ENCODE peak calls at places on chromosome 22, in seven cellular contexts. H is GM23338; T is neuronal stem cell; L is ovary; V is PC-9; J is naive thymus-derived CD4-positive, alpha-beta T cell; U is IMR-90. I is an unnamed sample. For H3K4me1, the result is how much of the 10 kb centered on the place peaks cover.

GRCh38 chr22:43853328-43853931 is 8.9 kb downstream of the SULT4A1 start:
- DNase-seq in T (no peak), H (peak), V (no peak), U (no peak), J (no peak), L (no peak), I (no peak)

GRCh38 chr22:35590634-35591295 is 26.4 kb downstream of the MB start:
- DNase-seq in L (no peak), H (no peak), U (no peak), J (no peak), V (peak), T (no peak), I (no peak)

GRCh38 chr22:26629988-26630761 is 8.4 kb downstream of the CRYBA4 start:
- DNase-seq in L (no peak), V (no peak), T (no peak), U (no peak), J (no peak), H (peak), I (no peak)

GRCh38 chr22:48982321-48982905 is 845.3 kb downstream of the BRD1 start:
- DNase-seq in U (no peak), J (no peak), H (no peak), T (no peak), V (no peak), L (no peak), I (no peak)

GRCh38 chr22:48936391-48936790 is 891.3 kb downstream of the BRD1 start:
- DNase-seq in U (no peak), V (no peak), L (no peak), J (no peak), H (no peak), T (no peak), I (no peak)

GRCh38 chr22:39973656-39974055 is 13.5 kb downstream of the TMA7B start:
- DNase-seq in U (no peak), J (no peak), T (no peak), H (no peak), V (no peak), L (no peak), I (no peak)

GRCh38 chr22:27635852-27636251 is 165.7 kb downstream of the MN1 start:
- DNase-seq in H (no peak), U (no peak), L (no peak), T (no peak), J (no peak), V (no peak), I (no peak)

GRCh38 chr22:44975444-44976262 is 34.2 kb downstream of the PHF21B start:
- DNase-seq in T (peak), H (peak), J (peak), U (peak), L (peak), V (peak), I (peak)

GRCh38 chr22:35575116-35575748 is 34.6 kb downstream of the RASD2 start:
- DNase-seq in V (no peak), J (no peak), L (no peak), T (no peak), U (no peak), H (no peak), I (no peak)

GRCh38 chr22:27685515-27685914 is 116.0 kb downstream of the MN1 start:
- DNase-seq in T (no peak), U (no peak), L (no peak), J (no peak), V (no peak), H (no peak), I (no peak)

GRCh38 chr22:47437110-47437509 is 674.7 kb downstream of the TBC1D22A start:
- DNase-seq in J (no peak), V (no peak), L (no peak), H (no peak), U (no peak), T (no peak), I (no peak)

GRCh38 chr22:49959782-49960158 is 802 bp upstream of the PIM3 start:
- DNase-seq in U (no peak), L (peak), V (peak), J (no peak), T (no peak), H (peak), I (no peak)

GRCh38 chr22:23075525-23076216 is 5.4 kb downstream of the GNAZ start:
- DNase-seq in V (no peak), U (no peak), H (no peak), J (no peak), L (peak), T (no peak), I (peak)

GRCh38 chr22:21622624-21623401 is 7.0 kb downstream of the YDJC start:
- DNase-seq in T (no peak), J (no peak), V (no peak), H (no peak), U (no peak), L (no peak), I (no peak)

GRCh38 chr22:22820626-22821025 is 67.0 kb upstream of the IGLL5 start:
- DNase-seq in J (peak), T (no peak), H (no peak), V (no peak), L (no peak), U (no peak), I (no peak)

GRCh38 chr22:47678048-47678447 is 915.6 kb downstream of the TBC1D22A start:
- DNase-seq in H (no peak), V (no peak), L (no peak), J (no peak), T (no peak), U (no peak), I (no peak)

GRCh38 chr22:21865041-21865440 is 2.4 kb downstream of the MAPK1 start:
- DNase-seq in H (no peak), L (peak), J (no peak), T (no peak), V (no peak), U (peak), I (peak)

GRCh38 chr22:44441401-44442185 is 56.4 kb downstream of the RTL6 start:
- DNase-seq in L (no peak), U (no peak), J (no peak), V (no peak), H (no peak), T (no peak), I (no peak)

GRCh38 chr22:23182289-23183106 is 2.2 kb downstream of the BCR start:
- DNase-seq in L (no peak), H (peak), U (peak), J (peak), V (peak), T (no peak), I (no peak)

GRCh38 chr22:19354201-19354600 is 62.7 kb upstream of the CLTCL1 start:
- DNase-seq in V (no peak), L (no peak), U (no peak), J (no peak), H (no peak), T (no peak), I (no peak)

GRCh38 chr22:22761606-22761962 is 117.2 kb downstream of the GGTLC2 start:
- DNase-seq in J (no peak), V (no peak), L (no peak), H (no peak), T (no peak), U (no peak), I (no peak)

GRCh38 chr22:19723990-19724827 is 870 bp downstream of the GP1BB start:
- DNase-seq in J (no peak), V (no peak), H (peak), L (no peak), U (peak), T (peak), I (no peak)

GRCh38 chr22:44151661-44152060 is 29.1 kb upstream of the PARVG start:
- DNase-seq in V (no peak), T (no peak), L (no peak), J (no peak), U (peak), H (no peak), I (peak)

GRCh38 chr22:21611210-21611977 is 18.4 kb downstream of the YDJC start:
- DNase-seq in H (no peak), J (no peak), V (no peak), T (no peak), L (no peak), U (no peak), I (peak)

GRCh38 chr22:39530692-39531331 is 1.7 kb downstream of the RPS19BP1 start:
- DNase-seq in U (peak), V (peak), L (no peak), J (peak), T (no peak), H (peak), I (peak)

GRCh38 chr22:44733426-44734106 is 18.8 kb upstream of the ARHGAP8 start:
- DNase-seq in V (peak), T (no peak), L (no peak), H (no peak), U (no peak), J (no peak), I (no peak)

GRCh38 chr22:41062146-41062545 is 30.2 kb upstream of the EP300 start:
- DNase-seq in V (no peak), J (no peak), L (no peak), U (no peak), H (peak), T (no peak), I (no peak)

DNA sequence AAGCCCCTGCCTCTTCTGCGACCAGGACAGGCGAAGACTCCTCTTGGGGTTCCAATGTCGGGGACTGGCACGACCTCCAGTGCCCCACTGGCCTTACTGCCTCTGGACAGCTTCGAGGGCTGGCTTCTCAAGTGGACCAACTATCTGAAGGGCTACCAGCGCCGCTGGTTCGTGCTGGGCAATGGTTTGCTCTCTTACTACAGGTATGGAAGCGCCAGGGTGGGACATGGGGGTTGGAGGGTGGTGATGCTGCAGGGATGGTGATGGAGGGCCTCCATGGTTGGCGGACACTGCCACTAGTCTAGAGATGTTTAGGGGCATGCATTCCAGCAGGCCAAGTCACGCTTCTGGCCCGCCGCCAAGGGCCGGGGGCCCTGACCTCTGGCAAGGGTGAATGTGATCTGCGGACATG is 683 bp downstream of the OSBP2 start:
- DNase-seq in U (no peak), H (no peak), V (no peak), J (no peak), L (peak), T (no peak), I (no peak)
- H3K4me3 ChIP-seq in U (peak), H (peak), V (peak), J (peak), L (peak), T (peak), I (no peak)

GRCh38 chr22:42444060-42444904 is 12.1 kb upstream of the NFAM1 start:
- DNase-seq in U (peak), J (peak), L (peak), T (peak), H (peak), V (peak), I (peak)
- H3K4me1 ChIP-seq in U (under half), J (under half), L (under half), T (under half), H (under half), V (under half), I (under half)

DNA sequence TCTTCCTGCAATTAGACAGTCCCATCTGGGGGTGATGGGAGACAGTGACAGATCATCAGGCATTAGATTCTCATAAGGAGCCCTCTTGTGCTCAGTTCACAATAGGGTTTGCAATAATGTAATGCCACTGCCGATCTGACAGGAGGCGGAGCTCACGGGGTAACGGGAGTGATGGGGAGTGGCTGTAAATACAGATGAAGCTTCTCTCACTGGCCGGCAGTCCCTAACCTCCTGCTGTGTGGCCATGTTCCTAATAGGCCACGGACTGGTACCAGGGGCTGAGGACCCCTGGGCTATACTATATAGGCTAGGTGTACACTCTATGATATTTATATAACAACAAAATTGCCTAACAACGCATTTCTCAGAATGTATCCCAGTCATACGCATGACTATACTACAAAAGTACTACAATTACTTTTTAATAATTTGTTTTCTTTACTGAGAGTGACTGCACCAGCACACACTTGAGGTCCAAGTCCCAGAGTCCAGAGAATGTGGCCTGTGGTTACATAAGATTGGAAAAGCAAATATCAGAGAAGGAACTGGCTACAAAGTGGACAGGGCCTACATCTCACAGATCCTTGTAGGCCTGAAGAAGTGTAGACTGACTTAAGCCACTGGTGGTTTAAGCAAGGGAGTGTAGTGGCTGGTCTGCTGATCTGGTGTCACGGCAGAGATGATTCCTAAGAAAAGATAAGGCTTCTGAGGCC is 200.0 kb downstream of the LARGE1 start:
- DNase-seq in L (no peak), H (no peak), V (no peak), U (no peak), T (no peak), J (no peak), I (no peak)
- H3K27ac ChIP-seq in L (no peak), H (no peak), V (no peak), U (no peak), T (no peak), J (no peak), I (no peak)

GRCh38 chr22:46260038-46260437 is 3.1 kb downstream of the PKDREJ start:
- DNase-seq in J (no peak), T (no peak), U (no peak), L (no peak), H (no peak), V (no peak), I (no peak)

GRCh38 chr22:46267431-46268279 is at the start of gene TTC38:
- DNase-seq in L (peak), H (peak), J (peak), T (peak), U (peak), V (peak), I (peak)

GRCh38 chr22:46259374-46259773 is 3.8 kb downstream of the PKDREJ start:
- DNase-seq in T (no peak), L (no peak), V (no peak), U (no peak), H (no peak), J (no peak), I (no peak)

GRCh38 chr22:46263208-46263575 is at the start of gene PKDREJ:
- DNase-seq in L (no peak), H (no peak), V (no peak), T (no peak), J (no peak), U (no peak), I (no peak)

GRCh38 chr22:46262449-46263207 is 515 bp downstream of the PKDREJ start:
- DNase-seq in J (no peak), U (peak), T (no peak), H (peak), L (peak), V (no peak), I (no peak)
- H3K4me3 ChIP-seq in J (no peak), U (no peak), T (peak), H (peak), L (peak), V (no peak), I (no peak)

DNA sequence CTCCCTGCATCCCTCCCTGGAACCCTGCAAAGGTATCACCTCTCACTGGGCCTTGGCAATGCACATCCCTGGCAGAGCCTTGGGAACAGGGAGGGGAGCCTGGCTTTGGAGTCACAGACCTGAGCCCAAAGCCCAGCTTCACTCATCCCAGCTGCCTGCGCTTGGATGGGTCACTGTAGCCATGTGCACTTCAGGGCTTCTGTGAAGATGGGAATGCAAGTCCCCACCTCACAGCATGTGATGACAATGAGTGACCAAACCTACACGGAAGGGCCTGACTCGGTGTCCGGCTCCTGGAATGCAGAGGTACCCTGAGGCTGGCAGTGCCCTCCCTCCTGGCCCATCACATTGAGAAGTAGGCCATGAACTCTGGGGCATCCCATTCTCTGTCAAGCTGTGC is 22.8 kb upstream of the BAIAP2L2 start:
- DNase-seq in L (peak), J (no peak), H (no peak), U (no peak), T (no peak), V (no peak), I (no peak)
- H3K4me1 ChIP-seq in L (under half), J (under half), H (under half), U (under half), T (under half), V (under half), I (under half)

DNA sequence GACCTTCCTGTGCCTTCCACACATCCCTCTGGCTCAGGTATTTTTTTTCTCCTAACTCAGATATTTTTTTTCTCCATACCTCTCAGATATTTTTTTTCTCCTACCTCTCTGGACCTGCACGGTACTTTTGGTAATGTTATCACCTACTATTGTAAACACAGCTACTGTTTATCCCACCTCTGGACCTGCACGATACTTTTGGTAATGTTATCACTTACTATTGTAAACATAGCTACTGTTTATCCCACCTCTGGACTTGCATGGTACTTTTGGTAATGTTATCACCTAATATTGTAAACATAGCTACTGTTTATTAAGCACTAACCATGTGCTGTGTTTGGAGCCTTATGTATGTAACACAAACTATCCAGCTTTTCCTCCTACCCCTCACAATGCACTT is 12.1 kb upstream of the UPB1 start:
- DNase-seq in J (no peak), T (no peak), H (no peak), U (no peak), V (no peak), L (no peak), I (no peak)
- H3K27ac ChIP-seq in J (no peak), T (no peak), H (no peak), U (no peak), V (peak), L (no peak), I (no peak)

GRCh38 chr22:29152045-29152380 is 53.7 kb upstream of the EMID1 start:
- DNase-seq in V (no peak), J (no peak), L (no peak), H (peak), U (no peak), T (no peak), I (no peak)

GRCh38 chr22:29155966-29156365 is 49.7 kb upstream of the EMID1 start:
- DNase-seq in L (no peak), J (no peak), H (no peak), U (no peak), V (no peak), T (no peak), I (no peak)

GRCh38 chr22:29152381-29153138 is 53.1 kb upstream of the EMID1 start:
- DNase-seq in J (no peak), H (peak), U (no peak), T (no peak), L (peak), V (no peak), I (no peak)

GRCh38 chr22:29156507-29156906 is 49.2 kb upstream of the EMID1 start:
- DNase-seq in L (no peak), U (peak), V (no peak), T (no peak), H (peak), J (no peak), I (peak)

GRCh38 chr22:29154364-29155048 is 51.2 kb upstream of the EMID1 start:
- DNase-seq in T (peak), L (peak), V (no peak), H (peak), J (peak), U (peak), I (peak)
- H3K4me3 ChIP-seq in T (no peak), L (no peak), V (no peak), H (no peak), J (no peak), U (no peak), I (no peak)

GRCh38 chr22:38406617-38407016 is 48.4 kb downstream of the KCNJ4 start:
- DNase-seq in T (no peak), U (peak), H (no peak), V (no peak), L (no peak), J (no peak), I (no peak)
- H3K4me1 ChIP-seq in T (under half), U (under half), H (under half), V (under half), L (under half), J (under half), I (under half)

GRCh38 chr22:36658900-36659299 is 44.7 kb downstream of the CACNG2 start:
- DNase-seq in T (no peak), J (no peak), H (no peak), U (no peak), L (no peak), V (no peak), I (no peak)
- H3K27ac ChIP-seq in T (no peak), J (no peak), H (no peak), U (no peak), L (no peak), V (peak), I (no peak)

I was measured in SJSA1.